ENCODE peak calls at places on chromosome 22, in six cellular contexts. O, S, P, Z, H and X are unnamed samples.

GRCh38 chr22:24026733-24027132 is 15.6 kb downstream of the CABIN1 start:
- DNase-seq in O (no peak), S (no peak), P (no peak), Z (no peak), H (no peak), X (no peak)

GRCh38 chr22:43129426-43130425 is 13.5 kb downstream of the MCAT start:
- DNase-seq in O (no peak), S (no peak), P (no peak), Z (no peak), H (no peak), X (no peak)

GRCh38 chr22:24016156-24016555 is 5.1 kb downstream of the CABIN1 start:
- DNase-seq in O (no peak), S (no peak), P (no peak), Z (no peak), H (no peak), X (no peak)

GRCh38 chr22:17120281-17120680 is 879 bp downstream of the TMEM121B start:
- DNase-seq in O (no peak), S (no peak), P (peak), Z (peak), H (peak), X (peak)

GRCh38 chr22:20246368-20247009 is 21.6 kb downstream of the RTN4R start:
- DNase-seq in O (no peak), S (no peak), P (no peak), Z (no peak), H (no peak), X (no peak)

GRCh38 chr22:37953437-37954179 is at the start of the genes C22orf23 and POLR2F:
- DNase-seq in O (peak), S (peak), P (peak), Z (peak), H (peak), X (peak)

GRCh38 chr22:22552630-22553029 is 6.4 kb downstream of the PRAME start:
- DNase-seq in O (no peak), S (no peak), P (no peak), Z (no peak), H (no peak), X (peak)

GRCh38 chr22:26429458-26430238 is 588 bp downstream of the ASPHD2 start:
- DNase-seq in O (no peak), S (no peak), P (no peak), Z (no peak), H (no peak), X (peak)

GRCh38 chr22:37018815-37019308 is 385 bp downstream of the TST start:
- DNase-seq in O (no peak), S (peak), P (peak), Z (no peak), H (no peak), X (no peak)